ENCODE peak calls at places on chromosomes 4 and X, in five cellular contexts. D is NCI-H69; B is AG09309; W is activated CD4-positive, alpha-beta T cell treated with anti-CD3 and anti-CD28 coated beads for 48 hours; Z is stimulated activated CD8-positive, alpha-beta memory T cell treated with anti-CD3 and anti-CD28 coated beads, Interleukin-15, amount 100 ng/mL, for 24 hours. F is an unnamed sample.

GRCh38 chrX:111447298-111447697 is 35.3 kb upstream of the DCX start:
- DNase-seq in D (peak; percentile 86), Z (no peak), W (peak; percentile 11), B (no peak), F (peak; percentile 4)

GRCh38 chrX:47483310-47484268 is 567 bp upstream of the ZNF41 start:
- DNase-seq in W (no peak), Z (no peak), D (peak; percentile 57), B (no peak), F (peak; percentile 3)

GRCh38 chrX:6225307-6226052 is 3.2 kb downstream of the NLGN4X start:
- DNase-seq in B (no peak), D (peak; percentile 60), Z (no peak), W (no peak), F (no peak)

GRCh38 chr4:165767671-165768070 is 105.4 kb upstream of the TLL1 start:
- DNase-seq in Z (no peak), B (no peak), D (peak; percentile 64), W (no peak), F (no peak)

GRCh38 chr4:95547708-95548471 is 883 bp downstream of the UNC5C start:
- DNase-seq in Z (no peak), D (peak; percentile 30), W (peak; percentile 16), B (no peak), F (no peak)

GRCh38 chr4:187065396-187065795 is 341.7 kb upstream of the FAT1 start:
- DNase-seq in B (no peak), Z (no peak), D (no peak), W (no peak), F (no peak)

GRCh38 chr4:83724488-83725060 is 188.7 kb downstream of the GPAT3 start:
- DNase-seq in B (no peak), Z (no peak), W (no peak), D (peak; percentile 4), F (no peak)

GRCh38 chrX:71543316-71543715 is 10.4 kb downstream of the OGT start:
- DNase-seq in B (peak; percentile 56), W (no peak), Z (no peak), D (no peak), F (no peak)

GRCh38 chrX:48911407-48912182 is at the start of gene SLC35A2:
- DNase-seq in D (peak; percentile 91), Z (peak; percentile 77), W (peak; percentile 92), B (no peak), F (peak; percentile 88)

GRCh38 chr4:6480532-6481088 is 8.2 kb upstream of the PPP2R2C start:
- DNase-seq in D (no peak), W (no peak), Z (no peak), B (no peak), F (no peak)

GRCh38 chr4:38565271-38566199 is 98.5 kb upstream of the KLF3 start:
- DNase-seq in B (no peak), D (peak; percentile 47), Z (no peak), W (no peak), F (no peak)